ENCODE peak calls at places on chromosomes 5 and 9, in eight cellular contexts. One of them, this sample, is unnamed.

GRCh38 chr5:125310749-125311148 is 564.3 kb upstream of the ZNF608 start:
- DNase-seq in astrocyte of the spinal cord: no peak
- DNase-seq in AG04450: no peak
- DNase-seq in IMR-90: peak
- DNase-seq in fibroblast of lung: no peak
- DNase-seq in hepatocyte: no peak
- DNase-seq in epithelial cell of proximal tubule: peak
- DNase-seq in cardiac fibroblast: peak
- DNase-seq in this sample: no peak

GRCh38 chr9:6771722-6772121 is 13.9 kb downstream of the KDM4C start:
- DNase-seq in astrocyte of the spinal cord: no peak
- DNase-seq in AG04450: no peak
- DNase-seq in IMR-90: no peak
- DNase-seq in fibroblast of lung: no peak
- DNase-seq in hepatocyte: no peak
- DNase-seq in epithelial cell of proximal tubule: no peak
- DNase-seq in cardiac fibroblast: no peak
- DNase-seq in this sample: no peak

GRCh38 chr5:172749881-172750608 is 20.9 kb downstream of the DUSP1 start:
- DNase-seq in astrocyte of the spinal cord: no peak
- DNase-seq in AG04450: no peak
- DNase-seq in IMR-90: no peak
- DNase-seq in fibroblast of lung: peak
- DNase-seq in hepatocyte: no peak
- DNase-seq in epithelial cell of proximal tubule: no peak
- DNase-seq in cardiac fibroblast: no peak
- DNase-seq in this sample: no peak

GRCh38 chr5:102932781-102933180 is 177.7 kb downstream of the PAM start:
- DNase-seq in astrocyte of the spinal cord: no peak
- DNase-seq in AG04450: no peak
- DNase-seq in IMR-90: no peak
- DNase-seq in fibroblast of lung: no peak
- DNase-seq in hepatocyte: no peak
- DNase-seq in epithelial cell of proximal tubule: no peak
- DNase-seq in cardiac fibroblast: no peak
- DNase-seq in this sample: no peak

GRCh38 chr5:172825610-172826204 is 8.3 kb upstream of the ERGIC1 start:
- DNase-seq in astrocyte of the spinal cord: no peak
- DNase-seq in AG04450: no peak
- DNase-seq in IMR-90: no peak
- DNase-seq in fibroblast of lung: no peak
- DNase-seq in hepatocyte: no peak
- DNase-seq in epithelial cell of proximal tubule: no peak
- DNase-seq in cardiac fibroblast: no peak
- DNase-seq in this sample: no peak

GRCh38 chr9:10612649-10613398 is at the start of gene PTPRD:
- DNase-seq in astrocyte of the spinal cord: peak
- DNase-seq in AG04450: no peak
- DNase-seq in IMR-90: peak
- DNase-seq in fibroblast of lung: peak
- DNase-seq in hepatocyte: peak
- DNase-seq in epithelial cell of proximal tubule: no peak
- DNase-seq in cardiac fibroblast: peak
- DNase-seq in this sample: no peak

GRCh38 chr9:116574027-116574679 is 113.0 kb upstream of the TRIM32 start:
- DNase-seq in astrocyte of the spinal cord: no peak
- DNase-seq in AG04450: no peak
- DNase-seq in IMR-90: peak
- DNase-seq in fibroblast of lung: no peak
- DNase-seq in hepatocyte: peak
- DNase-seq in epithelial cell of proximal tubule: no peak
- DNase-seq in cardiac fibroblast: no peak
- DNase-seq in this sample: no peak

GRCh38 chr9:126456396-126456795 is 129.8 kb downstream of the MVB12B start:
- DNase-seq in astrocyte of the spinal cord: no peak
- DNase-seq in AG04450: no peak
- DNase-seq in IMR-90: no peak
- DNase-seq in fibroblast of lung: no peak
- DNase-seq in hepatocyte: no peak
- DNase-seq in epithelial cell of proximal tubule: no peak
- DNase-seq in cardiac fibroblast: peak
- DNase-seq in this sample: no peak

DNA sequence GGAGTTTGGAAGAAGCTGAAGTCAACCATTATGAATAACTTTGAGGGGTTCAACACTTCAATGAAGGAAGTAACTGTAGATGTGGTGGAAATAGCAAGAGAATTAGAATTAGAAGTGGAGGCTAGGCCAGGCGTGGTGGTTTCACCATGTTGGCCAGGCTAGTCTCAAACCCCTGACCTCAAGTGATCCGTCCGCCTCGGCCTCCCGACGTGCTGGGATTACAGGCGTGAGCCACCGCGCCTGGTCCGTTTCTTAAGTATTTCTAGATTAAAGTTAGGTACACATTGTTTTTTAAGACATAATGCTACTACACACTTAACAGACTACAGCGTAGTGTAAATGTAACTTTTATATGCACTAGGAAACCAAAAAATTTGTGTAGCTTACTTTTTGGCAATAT is 14.1 kb downstream of the FNIP1 start:
- DNase-seq in astrocyte of the spinal cord: no peak
- DNase-seq in AG04450: no peak
- DNase-seq in IMR-90: no peak
- DNase-seq in fibroblast of lung: no peak
- DNase-seq in hepatocyte: no peak
- DNase-seq in epithelial cell of proximal tubule: no peak
- DNase-seq in cardiac fibroblast: no peak
- DNase-seq in this sample: no peak
- H3K4me3 ChIP-seq in astrocyte of the spinal cord: no peak
- H3K4me3 ChIP-seq in AG04450: no peak
- H3K4me3 ChIP-seq in IMR-90: no peak
- H3K4me3 ChIP-seq in fibroblast of lung: no peak
- H3K4me3 ChIP-seq in hepatocyte: no peak
- H3K4me3 ChIP-seq in epithelial cell of proximal tubule: no peak
- H3K4me3 ChIP-seq in cardiac fibroblast: no peak
- H3K4me3 ChIP-seq in this sample: no peak

DNA sequence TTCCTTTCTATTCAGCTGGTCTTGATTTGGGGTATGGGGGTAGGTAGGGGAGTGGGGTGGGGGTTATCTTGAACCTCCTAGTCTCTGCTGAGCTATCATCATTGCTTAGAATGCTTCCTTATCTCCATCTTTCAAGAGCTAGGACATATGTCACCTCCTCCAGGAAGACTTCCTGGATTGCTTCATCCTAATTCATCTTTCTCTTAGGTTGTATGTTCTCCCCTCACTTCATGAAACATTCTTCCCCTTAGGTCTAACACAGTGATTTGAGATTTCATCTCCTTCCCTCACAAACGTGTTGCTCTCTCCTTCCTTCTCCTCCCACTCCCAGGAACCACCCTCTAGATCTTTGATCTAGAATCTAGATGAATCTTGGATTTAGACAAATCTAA is 2.4 kb upstream of the SYNPO start:
- DNase-seq in astrocyte of the spinal cord: no peak
- DNase-seq in AG04450: no peak
- DNase-seq in IMR-90: no peak
- DNase-seq in fibroblast of lung: no peak
- DNase-seq in hepatocyte: no peak
- DNase-seq in epithelial cell of proximal tubule: no peak
- DNase-seq in cardiac fibroblast: no peak
- DNase-seq in this sample: no peak
- H3K4me3 ChIP-seq in astrocyte of the spinal cord: no peak
- H3K4me3 ChIP-seq in AG04450: no peak
- H3K4me3 ChIP-seq in IMR-90: no peak
- H3K4me3 ChIP-seq in fibroblast of lung: no peak
- H3K4me3 ChIP-seq in hepatocyte: no peak
- H3K4me3 ChIP-seq in epithelial cell of proximal tubule: no peak
- H3K4me3 ChIP-seq in cardiac fibroblast: no peak
- H3K4me3 ChIP-seq in this sample: no peak

GRCh38 chr5:64853777-64854176 is 85.0 kb downstream of the CWC27 start:
- DNase-seq in astrocyte of the spinal cord: no peak
- DNase-seq in AG04450: no peak
- DNase-seq in IMR-90: no peak
- DNase-seq in fibroblast of lung: no peak
- DNase-seq in hepatocyte: no peak
- DNase-seq in epithelial cell of proximal tubule: no peak
- DNase-seq in cardiac fibroblast: no peak
- DNase-seq in this sample: no peak
- H3K4me3 ChIP-seq in astrocyte of the spinal cord: no peak
- H3K4me3 ChIP-seq in AG04450: no peak
- H3K4me3 ChIP-seq in IMR-90: no peak
- H3K4me3 ChIP-seq in fibroblast of lung: no peak
- H3K4me3 ChIP-seq in hepatocyte: no peak
- H3K4me3 ChIP-seq in epithelial cell of proximal tubule: no peak
- H3K4me3 ChIP-seq in cardiac fibroblast: no peak
- H3K4me3 ChIP-seq in this sample: no peak

GRCh38 chr9:122900791-122901190 is 4.4 kb downstream of the RC3H2 start:
- DNase-seq in astrocyte of the spinal cord: peak
- DNase-seq in AG04450: no peak
- DNase-seq in IMR-90: peak
- DNase-seq in fibroblast of lung: peak
- DNase-seq in hepatocyte: no peak
- DNase-seq in epithelial cell of proximal tubule: no peak
- DNase-seq in cardiac fibroblast: peak
- DNase-seq in this sample: no peak
- H3K4me3 ChIP-seq in astrocyte of the spinal cord: no peak
- H3K4me3 ChIP-seq in AG04450: peak
- H3K4me3 ChIP-seq in IMR-90: no peak
- H3K4me3 ChIP-seq in fibroblast of lung: peak
- H3K4me3 ChIP-seq in hepatocyte: no peak
- H3K4me3 ChIP-seq in epithelial cell of proximal tubule: no peak
- H3K4me3 ChIP-seq in cardiac fibroblast: peak
- H3K4me3 ChIP-seq in this sample: no peak

DNA sequence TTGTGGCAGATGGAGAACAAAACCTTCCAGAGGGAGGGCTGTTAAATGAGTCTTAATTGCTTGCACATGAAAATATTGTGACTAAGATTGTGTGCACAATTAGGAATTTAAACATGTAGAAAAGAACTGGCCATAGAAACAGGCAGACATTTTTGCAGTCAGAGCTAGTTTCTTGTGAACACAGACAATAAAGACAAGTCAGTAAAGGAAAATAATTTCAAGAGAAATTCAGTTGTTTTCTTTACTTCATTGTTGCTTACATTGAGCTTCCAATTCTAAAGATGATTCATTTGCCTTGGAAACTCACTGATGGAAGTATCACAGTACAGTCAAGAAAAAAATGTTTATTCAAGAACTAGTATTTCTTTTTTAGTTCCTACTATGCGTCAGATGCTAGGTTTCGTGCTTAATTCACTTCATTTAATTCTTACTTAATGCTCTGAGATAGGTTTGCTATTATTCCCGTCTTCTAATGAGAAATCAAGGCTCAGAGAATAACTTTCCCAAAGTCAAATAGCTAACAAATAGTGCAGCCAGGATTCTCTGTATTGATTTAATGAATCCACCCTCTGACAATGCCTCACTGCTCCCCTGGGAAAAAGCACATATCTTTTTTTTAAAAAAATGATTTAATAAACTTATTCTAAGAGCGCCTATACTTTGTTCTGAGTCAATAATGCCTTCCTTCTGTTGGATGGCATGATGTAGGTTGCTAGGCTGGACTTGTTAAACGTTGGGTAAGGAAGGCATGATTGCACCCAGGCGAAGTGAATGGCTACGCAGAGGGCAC is 581.4 kb downstream of the RAB3C start:
- DNase-seq in astrocyte of the spinal cord: peak
- DNase-seq in AG04450: peak
- DNase-seq in IMR-90: peak
- DNase-seq in fibroblast of lung: peak
- DNase-seq in hepatocyte: no peak
- DNase-seq in epithelial cell of proximal tubule: no peak
- DNase-seq in cardiac fibroblast: peak
- DNase-seq in this sample: no peak
- H3K4me3 ChIP-seq in astrocyte of the spinal cord: no peak
- H3K4me3 ChIP-seq in AG04450: no peak
- H3K4me3 ChIP-seq in IMR-90: no peak
- H3K4me3 ChIP-seq in fibroblast of lung: no peak
- H3K4me3 ChIP-seq in hepatocyte: no peak
- H3K4me3 ChIP-seq in epithelial cell of proximal tubule: no peak
- H3K4me3 ChIP-seq in cardiac fibroblast: no peak
- H3K4me3 ChIP-seq in this sample: no peak

DNA sequence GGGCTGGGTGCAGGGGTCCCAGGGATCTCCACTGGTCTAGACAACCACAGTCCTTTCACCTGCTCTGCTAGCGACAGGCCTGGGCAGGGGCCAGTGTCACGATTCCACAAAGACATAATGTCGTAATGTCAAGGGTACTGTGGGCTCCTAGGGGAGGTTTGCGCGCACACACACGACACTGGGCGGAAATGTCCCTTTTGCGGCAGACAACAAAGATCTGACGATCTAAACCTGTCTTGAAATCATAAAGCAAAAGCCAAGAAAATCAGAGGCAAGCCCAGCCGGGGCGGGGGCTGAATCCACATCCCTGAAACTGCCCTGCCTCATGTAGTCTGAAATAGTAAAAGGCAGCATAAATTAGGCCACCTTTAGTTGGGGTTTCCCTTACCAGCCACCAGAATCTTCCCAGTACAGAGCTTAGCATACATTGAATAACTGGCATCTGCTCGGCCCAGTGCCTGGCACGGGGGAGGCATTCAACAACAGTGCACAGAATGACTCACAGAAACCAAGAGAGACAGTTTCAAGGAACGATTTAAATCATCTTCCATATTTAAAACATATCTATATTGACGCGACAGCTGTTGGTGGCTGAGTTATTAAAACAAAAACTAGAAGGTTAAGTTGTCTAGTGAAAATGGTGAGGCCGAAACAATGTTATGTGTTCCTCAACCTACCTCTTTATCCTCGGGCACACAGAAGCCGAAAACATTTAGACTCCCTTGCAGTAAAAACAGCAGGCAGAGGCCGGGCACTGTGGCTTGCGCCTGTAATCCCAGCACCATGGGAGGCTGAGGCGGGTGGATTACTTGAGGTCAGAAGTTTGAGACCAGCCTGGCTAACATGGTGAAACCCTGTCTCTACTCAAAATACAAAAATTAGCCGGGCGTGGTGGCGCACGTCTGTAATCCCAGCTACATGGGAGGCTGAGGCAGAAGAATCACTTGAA is 151.0 kb downstream of the MYO10 start:
- DNase-seq in astrocyte of the spinal cord: no peak
- DNase-seq in AG04450: no peak
- DNase-seq in IMR-90: peak
- DNase-seq in fibroblast of lung: no peak
- DNase-seq in hepatocyte: no peak
- DNase-seq in epithelial cell of proximal tubule: no peak
- DNase-seq in cardiac fibroblast: peak
- DNase-seq in this sample: no peak
- H3K4me3 ChIP-seq in astrocyte of the spinal cord: no peak
- H3K4me3 ChIP-seq in AG04450: no peak
- H3K4me3 ChIP-seq in IMR-90: no peak
- H3K4me3 ChIP-seq in fibroblast of lung: no peak
- H3K4me3 ChIP-seq in hepatocyte: no peak
- H3K4me3 ChIP-seq in epithelial cell of proximal tubule: no peak
- H3K4me3 ChIP-seq in cardiac fibroblast: no peak
- H3K4me3 ChIP-seq in this sample: no peak

This sample was measured in AG09309.